ENCODE peak calls at places on chromosomes 2 and 18, in nine cellular contexts. W is NCI-H1105; J is stimulated activated CD4-positive, alpha-beta T cell treated with anti-CD3 and anti-CD28 coated beads, TNF-alpha, amount 100 ng/mL, for 48 hours; M is GM12864; S is NCI-H774; H is activated CD4-positive, alpha-beta T cell treated with anti-CD3 and anti-CD28 coated beads for 36 hours; L is SK-MEL-5; O is GM12865; P is NCI-H82. F is an unnamed sample.

GRCh38 chr2:223993634-223994232 is 36.5 kb downstream of the MRPL44 start:
- DNase-seq in P (peak; percentile 90), M (peak; percentile 42), L (peak; percentile 87), O (peak; percentile 79), J (peak; percentile 20), W (peak; percentile 58), S (peak; percentile 61), H (peak; percentile 78), F (peak; percentile 89)

GRCh38 chr2:46972438-46972837 is 56.8 kb upstream of the MCFD2 start:
- DNase-seq in P (no peak), L (no peak), S (no peak), M (no peak), H (no peak), O (no peak), W (no peak), J (no peak), F (no peak)

GRCh38 chr2:24164416-24164973 is 10.4 kb upstream of the FAM228A start:
- DNase-seq in O (peak; percentile 65), W (no peak), M (peak; percentile 29), H (peak; percentile 82), S (no peak), L (peak; percentile 67), P (peak; percentile 68), J (peak; percentile 18), F (peak; percentile 9)

GRCh38 chr2:70003093-70003830 is 41.8 kb upstream of the ASPRV1 start:
- DNase-seq in M (no peak), O (no peak), J (no peak), L (no peak), S (no peak), H (no peak), P (no peak), W (no peak), F (no peak)

GRCh38 chr2:48356701-48357322 is 173.1 kb upstream of the STON1 start:
- DNase-seq in L (no peak), J (no peak), S (no peak), O (peak; percentile 64), H (peak; percentile 52), W (no peak), P (no peak), M (peak; percentile 30), F (no peak)

GRCh38 chr2:149191915-149192314 is 138.5 kb upstream of the LYPD6 start:
- DNase-seq in M (no peak), J (no peak), O (no peak), P (no peak), S (no peak), W (no peak), L (no peak), H (no peak), F (no peak)

GRCh38 chr2:205730701-205731271 is 48.5 kb downstream of the NRP2 start:
- DNase-seq in M (no peak), J (no peak), L (no peak), W (no peak), H (no peak), S (no peak), P (no peak), O (no peak), F (no peak)

GRCh38 chr2:26033270-26033768 is 565 bp upstream of the RAB10 start:
- DNase-seq in M (peak; percentile 39), L (peak; percentile 86), P (peak; percentile 96), W (peak; percentile 81), J (no peak), S (peak; percentile 89), O (peak; percentile 86), H (no peak), F (peak; percentile 73)

GRCh38 chr2:133072837-133073694 is 403.1 kb upstream of the LYPD1 start:
- DNase-seq in S (no peak), L (no peak), P (no peak), J (no peak), W (no peak), M (no peak), H (no peak), O (no peak), F (no peak)

GRCh38 chr2:227877359-227878309 is 6.2 kb downstream of the DAW1 start:
- DNase-seq in O (no peak), J (no peak), W (no peak), P (no peak), M (no peak), H (no peak), S (no peak), L (no peak), F (no peak)

GRCh38 chr2:54999182-54999581 is 51.1 kb downstream of the RTN4 start:
- DNase-seq in W (no peak), S (no peak), J (no peak), L (no peak), H (peak; percentile 20), M (no peak), O (no peak), P (no peak), F (peak; percentile 65)

GRCh38 chr2:239898292-239898925 is 126.7 kb downstream of the NDUFA10 start:
- DNase-seq in P (no peak), S (no peak), O (no peak), L (no peak), H (no peak), M (no peak), J (no peak), W (no peak), F (no peak)

GRCh38 chr2:70988151-70988550 is 6.5 kb downstream of the TEX261 start:
- DNase-seq in L (no peak), P (no peak), J (no peak), S (no peak), H (no peak), O (no peak), M (no peak), W (no peak), F (no peak)

GRCh38 chr18:13574761-13575160 is 151.6 kb downstream of the FAM210A start:
- DNase-seq in M (no peak), L (no peak), S (no peak), H (no peak), P (no peak), W (no peak), O (no peak), J (no peak), F (peak; percentile 9)

GRCh38 chr2:10971855-10972348 is 60.2 kb downstream of the KCNF1 start:
- DNase-seq in P (no peak), O (no peak), L (no peak), M (no peak), W (no peak), J (no peak), S (no peak), H (no peak), F (no peak)

GRCh38 chr18:2147866-2148265 is 423.4 kb downstream of the METTL4 start:
- DNase-seq in P (no peak), L (no peak), O (no peak), M (no peak), J (no peak), S (no peak), H (no peak), W (no peak), F (peak; percentile 25)

GRCh38 chr2:96315400-96316071 is 9.6 kb upstream of the ITPRIPL1 start:
- DNase-seq in W (no peak), P (no peak), S (no peak), J (no peak), M (no peak), H (peak; percentile 41), O (peak; percentile 65), L (no peak), F (peak; percentile 50)

GRCh38 chr2:23862716-23863426 is 64.1 kb downstream of the ATAD2B start:
- DNase-seq in J (no peak), P (no peak), M (no peak), H (no peak), W (no peak), O (no peak), L (no peak), S (no peak), F (no peak)

GRCh38 chr2:26685943-26686839 is 6.3 kb upstream of the KCNK3 start:
- DNase-seq in M (no peak), S (peak; percentile 83), J (no peak), L (no peak), H (no peak), W (peak; percentile 72), O (peak; percentile 3), P (peak; percentile 49), F (no peak)

GRCh38 chr2:172412996-172413492 is 14.3 kb upstream of the ITGA6 start:
- DNase-seq in J (no peak), H (no peak), P (no peak), M (no peak), W (no peak), L (no peak), S (no peak), O (no peak), F (no peak)

GRCh38 chr2:98158305-98158704 is 71.3 kb downstream of the VWA3B start:
- DNase-seq in P (peak; percentile 11), O (no peak), S (no peak), J (no peak), L (no peak), M (no peak), W (no peak), H (no peak), F (no peak)

GRCh38 chr2:224085246-224085645 is 46.2 kb upstream of the SERPINE2 start:
- DNase-seq in S (no peak), W (no peak), M (no peak), H (no peak), L (peak; percentile 37), O (no peak), J (no peak), P (no peak), F (peak; percentile 83)

GRCh38 chr2:229927817-229928321 is 5.6 kb downstream of the FBXO36 start:
- DNase-seq in L (no peak), H (no peak), J (no peak), W (no peak), O (no peak), S (no peak), P (no peak), M (no peak), F (peak; percentile 66)

GRCh38 chr18:1361931-1362330 is 457.3 kb downstream of the ADCYAP1 start:
- DNase-seq in S (no peak), J (no peak), L (no peak), O (no peak), M (no peak), H (no peak), W (no peak), P (peak; percentile 91), F (no peak)

GRCh38 chr2:239929504-239929903 is 95.6 kb downstream of the NDUFA10 start:
- DNase-seq in L (no peak), M (no peak), H (no peak), J (no peak), S (no peak), O (no peak), P (no peak), W (no peak), F (no peak)

GRCh38 chr2:1496394-1496821 is 83.1 kb downstream of the TPO start:
- DNase-seq in H (no peak), O (no peak), P (no peak), L (no peak), M (no peak), W (no peak), S (no peak), J (no peak), F (no peak)

GRCh38 chr2:193561054-193561453 is 1366.3 kb upstream of the TMEFF2 start:
- DNase-seq in H (no peak), J (no peak), M (no peak), S (no peak), P (no peak), O (peak; percentile 8), L (no peak), W (no peak), F (peak; percentile 7)

GRCh38 chr2:174717273-174717672 is 47.0 kb downstream of the CHRNA1 start:
- DNase-seq in P (no peak), L (no peak), O (peak; percentile 24), M (no peak), W (no peak), S (no peak), H (peak; percentile 24), J (no peak), F (no peak)

GRCh38 chr18:77948571-77948970 is 698.9 kb downstream of the GALR1 start:
- DNase-seq in L (no peak), P (no peak), O (no peak), W (no peak), J (no peak), S (no peak), M (no peak), H (no peak), F (no peak)

GRCh38 chr2:88032070-88032702 is 15.8 kb upstream of the RNU2-63P start:
- DNase-seq in J (no peak), H (no peak), O (no peak), W (no peak), P (no peak), M (no peak), L (no peak), S (no peak), F (no peak)

GRCh38 chr2:145006957-145007672 is 487.2 kb upstream of the ZEB2 start:
- DNase-seq in H (no peak), L (peak; percentile 67), P (no peak), O (no peak), M (no peak), J (no peak), S (no peak), W (no peak), F (peak; percentile 99)

F was measured in foreskin fibroblast.